ENCODE peak calls at places on chromosome 4, in four cellular contexts. P is fibroblast of mammary gland; H is CD8-positive, alpha-beta T cell; C is tibial artery. A is an unnamed sample.

GRCh38 chr4:17339376-17339775 is 172.5 kb downstream of the QDPR start:
- DNase-seq in P (no peak), H (no peak), C (no peak), A (no peak)

GRCh38 chr4:88659061-88659889 is 38.4 kb downstream of the NAP1L5 start:
- DNase-seq in P (peak; percentile 86), H (peak; percentile 32), C (peak; percentile 43), A (peak; percentile 51)

GRCh38 chr4:5711479-5712184 is 631 bp downstream of the EVC start:
- DNase-seq in P (peak; percentile 56), H (no peak), C (no peak), A (no peak)

GRCh38 chr4:73187325-73187724 is 71.3 kb downstream of the ANKRD17 start:
- DNase-seq in P (peak; percentile 44), H (no peak), C (no peak), A (no peak)

GRCh38 chr4:141248029-141248428 is 27.3 kb downstream of the ZNF330 start:
- DNase-seq in P (peak; percentile 84), H (no peak), C (no peak), A (no peak)

GRCh38 chr4:71841336-71841735 is 57.5 kb upstream of the GC start:
- DNase-seq in P (no peak), H (no peak), C (no peak), A (no peak)

GRCh38 chr4:99927566-99927965 is 18.9 kb downstream of the DNAJB14 start:
- DNase-seq in P (peak; percentile 17), H (no peak), C (no peak), A (no peak)

GRCh38 chr4:75561789-75562188 is 5.9 kb downstream of the ODAPH start:
- DNase-seq in P (no peak), H (no peak), C (no peak), A (no peak)

GRCh38 chr4:78099058-78099457 is 41.9 kb downstream of the FRAS1 start:
- DNase-seq in P (no peak), H (no peak), C (no peak), A (no peak)

GRCh38 chr4:57763070-57763469 is 652.9 kb upstream of the IGFBP7 start:
- DNase-seq in P (no peak), H (no peak), C (no peak), A (no peak)

GRCh38 chr4:38723726-38724506 is 58.9 kb downstream of the TLR10 start:
- DNase-seq in P (no peak), H (no peak), C (no peak), A (no peak)

GRCh38 chr4:15400911-15401671 is 26.7 kb upstream of the C1QTNF7 start:
- DNase-seq in P (peak; percentile 64), H (peak; percentile 33), C (peak; percentile 81), A (no peak)

GRCh38 chr4:159003420-159004253 is 99.2 kb upstream of the RAPGEF2 start:
- DNase-seq in P (peak; percentile 24), H (no peak), C (no peak), A (no peak)

GRCh38 chr4:158809611-158810486 is 41.0 kb downstream of the FNIP2 start:
- DNase-seq in P (peak; percentile 87), H (peak; percentile 16), C (peak; percentile 51), A (peak; percentile 97)

GRCh38 chr4:146153964-146154536 is 21.5 kb upstream of the LSM6 start:
- DNase-seq in P (no peak), H (no peak), C (no peak), A (no peak)

GRCh38 chr4:108982786-108983185 is 219.9 kb upstream of the ETNPPL start:
- DNase-seq in P (peak; percentile 7), H (no peak), C (no peak), A (no peak)

GRCh38 chr4:4640692-4641091 is 98.8 kb upstream of the STX18 start:
- DNase-seq in P (no peak), H (no peak), C (no peak), A (no peak)

GRCh38 chr4:170465434-170465833 is 375.7 kb upstream of the AADAT start:
- DNase-seq in P (no peak), H (no peak), C (no peak), A (no peak)

GRCh38 chr4:182492456-182492855 is 249.3 kb downstream of the TENM3 start:
- DNase-seq in P (peak; percentile 72), H (no peak), C (no peak), A (no peak)

GRCh38 chr4:153728660-153729059 is 31.2 kb downstream of the RNF175 start:
- DNase-seq in P (no peak), H (no peak), C (no peak), A (no peak)

GRCh38 chr4:38169524-38169923 is 209.3 kb downstream of the PTTG2 start:
- DNase-seq in P (no peak), H (no peak), C (no peak), A (no peak)

GRCh38 chr4:37561803-37562207 is 124.4 kb downstream of the RELL1 start:
- DNase-seq in P (peak; percentile 47), H (no peak), C (no peak), A (no peak)

GRCh38 chr4:163679189-163679588 is 184.7 kb downstream of the TMA16 start:
- DNase-seq in P (peak; percentile 39), H (no peak), C (no peak), A (no peak)

GRCh38 chr4:103424853-103425252 is 226.7 kb upstream of the CENPE start:
- DNase-seq in P (peak; percentile 19), H (no peak), C (no peak), A (no peak)
- H3K4me3 ChIP-seq in P (no peak overlapping the region), H (no peak overlapping the region), C (no peak overlapping the region), A (no peak overlapping the region)

DNA sequence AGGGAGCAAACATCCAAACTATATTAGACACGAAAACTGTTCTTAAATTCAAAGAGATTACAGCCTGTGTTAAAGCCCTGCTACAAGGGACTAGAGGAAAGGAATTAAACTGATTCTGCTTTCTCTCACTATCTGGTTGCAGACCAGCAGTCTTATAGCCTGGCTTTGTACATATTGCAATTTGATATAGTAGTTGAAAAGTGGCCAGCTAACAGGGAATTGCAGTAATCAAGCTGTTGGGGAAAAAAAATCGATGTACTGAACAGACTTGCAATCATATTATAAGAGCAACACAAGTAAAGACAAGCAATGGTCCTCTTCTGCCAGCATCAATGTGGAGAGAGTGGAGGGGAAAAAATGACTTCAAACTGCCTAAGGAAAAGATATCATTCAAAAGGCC is 364.4 kb upstream of the EPHA5 start:
- DNase-seq in P (no peak), H (no peak), C (no peak), A (no peak)
- TF ChIP-seq CTCF in P (no peak), H (no peak), C (no peak), A (no peak)

GRCh38 chr4:40308528-40309122 is 26.5 kb upstream of the CHRNA9 start:
- DNase-seq in P (no peak), H (no peak), C (no peak), A (no peak)
- H3K4me3 ChIP-seq in P (no peak overlapping the region), H (peak overlapping the region; percentile 13), C (no peak overlapping the region), A (no peak overlapping the region)

GRCh38 chr4:86484241-86484640 is 109.9 kb upstream of the PTPN13 start:
- DNase-seq in P (no peak), H (no peak), C (no peak), A (no peak)

GRCh38 chr4:86481429-86481828 is 112.7 kb upstream of the PTPN13 start:
- DNase-seq in P (no peak), H (no peak), C (no peak), A (no peak)

GRCh38 chr4:86487738-86488137 is 106.4 kb upstream of the PTPN13 start:
- DNase-seq in P (no peak), H (no peak), C (no peak), A (no peak)

GRCh38 chr4:86482296-86482695 is 111.8 kb upstream of the PTPN13 start:
- DNase-seq in P (no peak), H (no peak), C (no peak), A (no peak)

DNA sequence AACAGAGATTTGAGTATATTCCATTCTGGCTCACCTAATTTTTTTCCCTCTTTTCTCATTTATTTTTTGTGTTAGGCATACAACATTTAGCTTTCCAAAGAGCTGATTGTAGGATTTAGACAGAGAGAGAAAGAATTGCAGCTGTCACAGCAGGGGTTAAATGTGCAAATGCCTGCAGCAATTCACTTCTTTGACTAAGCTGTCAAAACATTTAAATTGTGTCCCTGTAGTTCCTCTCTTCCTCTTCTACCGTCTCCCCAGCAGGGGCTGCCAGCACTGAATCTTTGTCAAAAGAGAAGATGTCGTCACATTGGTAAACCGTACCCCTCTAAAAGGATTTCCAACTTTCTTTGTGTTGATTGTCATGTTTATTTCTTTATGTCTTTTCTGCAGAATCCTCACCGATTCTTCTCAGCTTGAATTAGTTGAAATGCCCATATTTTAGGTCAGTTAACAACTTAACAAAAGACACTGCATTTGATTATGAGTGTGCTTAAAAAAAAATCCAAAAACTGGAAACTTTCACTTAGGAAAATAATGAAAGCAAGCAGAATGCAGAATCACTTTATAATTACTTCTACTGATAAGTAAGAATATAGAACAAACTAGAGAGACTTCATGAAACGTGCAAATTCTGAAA is 111.1 kb upstream of the PTPN13 start:
- DNase-seq in P (no peak), H (no peak), C (no peak), A (no peak)
- TF ChIP-seq CTCF in P (peak; percentile 22), H (no peak), C (no peak), A (peak; percentile 27)

GRCh38 chr4:126489826-126490463 is 1142.8 kb upstream of the INTU start:
- DNase-seq in P (no peak), H (no peak), C (no peak), A (no peak)
- H3K4me3 ChIP-seq in P (no peak overlapping the region), H (no peak overlapping the region), C (no peak overlapping the region), A (no peak overlapping the region)

DNA sequence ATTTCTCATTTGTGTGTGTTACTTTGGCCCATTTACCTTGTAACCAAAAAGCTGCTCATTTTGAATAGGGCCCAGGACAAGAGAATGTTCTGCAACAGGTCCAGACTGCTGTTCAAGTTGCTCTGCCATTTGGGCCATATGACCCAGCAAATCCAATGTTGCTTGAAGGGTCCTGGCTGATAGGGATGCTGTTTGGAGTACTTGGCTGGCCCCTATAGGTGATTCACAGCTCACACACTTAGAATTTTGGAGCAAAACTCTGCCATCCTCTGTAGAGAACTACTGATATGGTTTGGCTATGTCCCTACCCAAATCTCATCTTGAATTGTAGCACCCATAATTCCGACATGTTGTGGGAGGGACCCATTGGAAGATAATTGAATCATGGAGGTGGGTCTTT is 131.5 kb downstream of the AASDH start:
- DNase-seq in P (peak; percentile 2), H (no peak), C (no peak), A (no peak)
- TF ChIP-seq CTCF in P (no peak), H (no peak), C (no peak), A (no peak)

GRCh38 chr4:147964519-147964918 is 232.6 kb downstream of the ARHGAP10 start:
- DNase-seq in P (no peak), H (no peak), C (no peak), A (no peak)
- H3K4me3 ChIP-seq in P (no peak overlapping the region), H (no peak overlapping the region), C (no peak overlapping the region), A (no peak overlapping the region)

DNA sequence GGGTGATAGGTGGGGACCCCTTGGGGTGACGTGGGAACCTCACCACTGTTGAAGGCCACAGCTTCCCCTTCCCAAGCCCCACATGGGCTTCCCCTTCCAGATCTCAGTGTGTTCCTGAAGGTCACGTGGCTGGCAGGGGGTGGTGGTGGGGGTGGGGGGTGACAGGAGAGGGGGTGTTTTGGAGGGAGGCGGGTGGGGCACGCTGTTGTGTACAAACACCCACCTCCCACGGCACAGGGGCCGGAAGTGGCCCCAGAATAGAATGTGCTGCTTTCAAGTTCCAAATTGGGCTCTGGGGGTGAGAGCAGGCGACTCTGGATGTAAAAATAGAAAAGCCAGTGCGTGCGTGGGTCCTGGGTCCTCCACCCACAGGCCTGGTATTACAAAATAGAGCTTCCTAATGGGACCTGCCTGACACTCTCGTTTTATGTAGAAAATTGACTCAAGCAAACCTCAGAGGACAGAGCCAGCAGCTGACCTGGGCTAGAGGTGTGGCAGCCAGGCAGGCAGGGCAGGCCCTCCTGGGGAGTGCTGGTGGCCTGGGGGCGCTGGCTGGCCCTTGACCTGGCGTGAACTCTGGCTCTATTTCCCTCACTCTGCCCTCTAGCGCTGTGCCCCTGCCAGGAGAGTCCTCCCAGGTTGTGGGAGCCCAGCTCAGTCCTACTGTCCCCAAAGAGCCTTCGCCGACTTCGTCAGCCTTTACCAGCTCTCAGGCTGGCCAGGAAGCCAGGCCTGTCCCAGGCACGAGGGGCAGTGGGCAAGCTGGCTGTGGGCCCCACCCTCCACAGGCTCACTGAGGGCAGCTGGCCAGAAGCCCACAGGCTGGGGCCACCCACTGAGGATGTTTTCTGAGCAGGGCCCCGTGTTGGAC is 5.4 kb upstream of the SH3BP2 start:
- DNase-seq in P (no peak), H (peak; percentile 54), C (peak; percentile 55), A (no peak)
- TF ChIP-seq CTCF in P (no peak), H (no peak), C (no peak), A (no peak)